ENCODE peak calls at places on chromosomes 6 and 20, in six cellular contexts. One of them, this sample, is unnamed.

GRCh38 chr6:3022765-3023662 is 23.3 kb downstream of the NQO2 start:
- DNase-seq in RWPE2: no peak
- DNase-seq in uterus: no peak
- DNase-seq in kidney epithelial cell: no peak
- DNase-seq in breast epithelium: no peak
- DNase-seq in ovary: no peak
- DNase-seq in this sample: no peak

GRCh38 chr6:44122821-44123220 is 4.4 kb downstream of the MRPL14 start:
- DNase-seq in RWPE2: no peak
- DNase-seq in uterus: no peak
- DNase-seq in kidney epithelial cell: no peak
- DNase-seq in breast epithelium: no peak
- DNase-seq in ovary: no peak
- DNase-seq in this sample: no peak

GRCh38 chr6:137332637-137333228 is 113.5 kb upstream of the IFNGR1 start:
- DNase-seq in RWPE2: no peak
- DNase-seq in uterus: no peak
- DNase-seq in kidney epithelial cell: no peak
- DNase-seq in breast epithelium: no peak
- DNase-seq in ovary: no peak
- DNase-seq in this sample: peak; percentile 63

GRCh38 chr6:118746100-118746874 is 94.9 kb upstream of the CEP85L start:
- DNase-seq in RWPE2: no peak
- DNase-seq in uterus: no peak
- DNase-seq in kidney epithelial cell: no peak
- DNase-seq in breast epithelium: no peak
- DNase-seq in ovary: no peak
- DNase-seq in this sample: no peak

GRCh38 chr6:40930555-40930954 is 108.5 kb downstream of the UNC5CL start:
- DNase-seq in RWPE2: no peak
- DNase-seq in uterus: no peak
- DNase-seq in kidney epithelial cell: no peak
- DNase-seq in breast epithelium: no peak
- DNase-seq in ovary: no peak
- DNase-seq in this sample: no peak

GRCh38 chr20:58692579-58693225 is at the start of gene NPEPL1:
- DNase-seq in RWPE2: peak; percentile 79
- DNase-seq in uterus: peak; percentile 60
- DNase-seq in kidney epithelial cell: peak; percentile 31
- DNase-seq in breast epithelium: no peak
- DNase-seq in ovary: peak; percentile 73
- DNase-seq in this sample: no peak

GRCh38 chr6:163756079-163756478 is 341.6 kb downstream of the QKI start:
- DNase-seq in RWPE2: no peak
- DNase-seq in uterus: no peak
- DNase-seq in kidney epithelial cell: no peak
- DNase-seq in breast epithelium: no peak
- DNase-seq in ovary: no peak
- DNase-seq in this sample: no peak

GRCh38 chr6:41966961-41967311 is 25.3 kb upstream of the CCND3 start:
- DNase-seq in RWPE2: no peak
- DNase-seq in uterus: no peak
- DNase-seq in kidney epithelial cell: peak; percentile 85
- DNase-seq in breast epithelium: no peak
- DNase-seq in ovary: no peak
- DNase-seq in this sample: no peak

GRCh38 chr20:51536116-51537069 is 6.1 kb downstream of the NFATC2 start:
- DNase-seq in RWPE2: no peak
- DNase-seq in uterus: no peak
- DNase-seq in kidney epithelial cell: no peak
- DNase-seq in breast epithelium: no peak
- DNase-seq in ovary: no peak
- DNase-seq in this sample: no peak

GRCh38 chr20:62376112-62377063 is 9.3 kb upstream of the LAMA5 start:
- DNase-seq in RWPE2: peak; percentile 89
- DNase-seq in uterus: peak; percentile 55
- DNase-seq in kidney epithelial cell: no peak
- DNase-seq in breast epithelium: no peak
- DNase-seq in ovary: no peak
- DNase-seq in this sample: no peak
- TF ChIP-seq CTCF in RWPE2: peak; percentile 81
- TF ChIP-seq CTCF in uterus: peak; percentile 69
- TF ChIP-seq CTCF in kidney epithelial cell: peak; percentile 68
- TF ChIP-seq CTCF in breast epithelium: no peak
- TF ChIP-seq CTCF in ovary: peak; percentile 34
- TF ChIP-seq CTCF in this sample: peak; percentile 47

GRCh38 chr20:63491635-63492230 is 7.2 kb downstream of the EEF1A2 start:
- DNase-seq in RWPE2: no peak
- DNase-seq in uterus: no peak
- DNase-seq in kidney epithelial cell: no peak
- DNase-seq in breast epithelium: no peak
- DNase-seq in ovary: no peak
- DNase-seq in this sample: no peak

GRCh38 chr20:63491078-63491477 is 7.8 kb downstream of the EEF1A2 start:
- DNase-seq in RWPE2: no peak
- DNase-seq in uterus: no peak
- DNase-seq in kidney epithelial cell: no peak
- DNase-seq in breast epithelium: no peak
- DNase-seq in ovary: no peak
- DNase-seq in this sample: no peak

GRCh38 chr20:63492518-63492917 is 6.4 kb downstream of the EEF1A2 start:
- DNase-seq in RWPE2: no peak
- DNase-seq in uterus: no peak
- DNase-seq in kidney epithelial cell: no peak
- DNase-seq in breast epithelium: no peak
- DNase-seq in ovary: no peak
- DNase-seq in this sample: no peak

GRCh38 chr20:63488331-63489251 is 10.3 kb downstream of the EEF1A2 start:
- DNase-seq in RWPE2: no peak
- DNase-seq in uterus: no peak
- DNase-seq in kidney epithelial cell: no peak
- DNase-seq in breast epithelium: no peak
- DNase-seq in ovary: no peak
- DNase-seq in this sample: no peak

DNA sequence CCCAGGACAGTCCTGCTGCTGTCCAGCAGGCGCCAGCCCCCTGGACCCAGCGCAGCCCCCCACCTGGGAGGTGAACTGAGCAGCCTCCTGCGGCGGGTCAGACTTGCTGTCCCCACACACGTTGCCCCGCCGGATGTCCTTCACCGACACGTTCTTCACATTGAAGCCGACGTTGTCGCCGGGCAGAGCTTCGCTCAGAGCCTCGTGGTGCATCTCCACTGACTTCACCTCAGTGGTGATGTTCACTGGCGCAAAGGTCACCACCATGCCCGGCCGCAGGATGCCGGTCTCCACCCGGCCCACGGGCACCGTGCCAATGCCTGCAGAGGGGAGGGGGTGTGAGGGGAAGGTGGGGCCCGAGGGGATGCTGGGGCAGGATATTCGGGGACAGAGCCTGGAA is 8.5 kb downstream of the EEF1A2 start:
- DNase-seq in RWPE2: no peak
- DNase-seq in uterus: no peak
- DNase-seq in kidney epithelial cell: no peak
- DNase-seq in breast epithelium: no peak
- DNase-seq in ovary: no peak
- DNase-seq in this sample: no peak
- H3K27me3 ChIP-seq in RWPE2: peaks cover 29% of the 10 kb centered on the region
- H3K27me3 ChIP-seq in uterus: peaks cover 12% of the 10 kb centered on the region
- H3K27me3 ChIP-seq in kidney epithelial cell: peaks cover 31% of the 10 kb centered on the region
- H3K27me3 ChIP-seq in breast epithelium: peaks cover 69% of the 10 kb centered on the region
- H3K27me3 ChIP-seq in ovary: no peaks in the 10 kb centered on the region
- H3K27me3 ChIP-seq in this sample: peaks cover 2% of the 10 kb centered on the region

GRCh38 chr6:56550307-56550706 is 92.4 kb downstream of the DST start:
- DNase-seq in RWPE2: no peak
- DNase-seq in uterus: no peak
- DNase-seq in kidney epithelial cell: no peak
- DNase-seq in breast epithelium: no peak
- DNase-seq in ovary: no peak
- DNase-seq in this sample: no peak

GRCh38 chr6:56549014-56549413 is 93.7 kb downstream of the DST start:
- DNase-seq in RWPE2: no peak
- DNase-seq in uterus: no peak
- DNase-seq in kidney epithelial cell: no peak
- DNase-seq in breast epithelium: no peak
- DNase-seq in ovary: no peak
- DNase-seq in this sample: no peak

GRCh38 chr6:56547687-56548086 is 95.0 kb downstream of the DST start:
- DNase-seq in RWPE2: no peak
- DNase-seq in uterus: no peak
- DNase-seq in kidney epithelial cell: no peak
- DNase-seq in breast epithelium: no peak
- DNase-seq in ovary: no peak
- DNase-seq in this sample: no peak

GRCh38 chr6:56552212-56553130 is 90.2 kb downstream of the DST start:
- DNase-seq in RWPE2: no peak
- DNase-seq in uterus: no peak
- DNase-seq in kidney epithelial cell: peak; percentile 89
- DNase-seq in breast epithelium: no peak
- DNase-seq in ovary: no peak
- DNase-seq in this sample: no peak

GRCh38 chr6:56551409-56552120 is 91.1 kb downstream of the DST start:
- DNase-seq in RWPE2: no peak
- DNase-seq in uterus: no peak
- DNase-seq in kidney epithelial cell: no peak
- DNase-seq in breast epithelium: no peak
- DNase-seq in ovary: no peak
- DNase-seq in this sample: no peak
- TF ChIP-seq CTCF in RWPE2: no peak
- TF ChIP-seq CTCF in uterus: no peak
- TF ChIP-seq CTCF in kidney epithelial cell: no peak
- TF ChIP-seq CTCF in breast epithelium: no peak
- TF ChIP-seq CTCF in ovary: no peak
- TF ChIP-seq CTCF in this sample: no peak

DNA sequence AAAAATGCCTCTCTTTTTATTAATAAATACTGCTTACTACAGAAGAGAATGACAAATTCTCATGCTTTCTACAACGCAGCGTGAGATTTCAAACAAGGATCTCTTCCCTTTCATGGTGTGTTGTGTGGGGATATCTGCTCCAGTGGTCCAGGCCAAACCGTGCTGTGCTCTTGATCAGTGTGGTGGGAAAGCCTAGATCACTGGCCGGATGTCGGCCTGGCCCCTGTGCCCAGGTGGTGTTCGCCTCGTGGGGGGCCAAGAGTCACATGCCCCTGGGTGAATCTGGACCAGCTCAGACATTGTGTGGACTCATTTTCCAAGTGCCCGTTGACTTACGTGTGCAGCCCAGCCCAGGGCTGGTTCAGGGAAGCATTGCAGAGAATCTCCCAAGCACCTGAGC is 4.3 kb downstream of the CDH4 start:
- DNase-seq in RWPE2: no peak
- DNase-seq in uterus: no peak
- DNase-seq in kidney epithelial cell: peak; percentile 9
- DNase-seq in breast epithelium: no peak
- DNase-seq in ovary: no peak
- DNase-seq in this sample: no peak
- H3K27me3 ChIP-seq in RWPE2: no peaks in the 10 kb centered on the region
- H3K27me3 ChIP-seq in uterus: peaks cover 9% of the 10 kb centered on the region
- H3K27me3 ChIP-seq in kidney epithelial cell: peaks cover under 1% of the 10 kb centered on the region
- H3K27me3 ChIP-seq in breast epithelium: peaks cover 29% of the 10 kb centered on the region
- H3K27me3 ChIP-seq in ovary: no peaks in the 10 kb centered on the region
- H3K27me3 ChIP-seq in this sample: no peaks in the 10 kb centered on the region

GRCh38 chr20:11231742-11232141 is 557.9 kb upstream of the JAG1 start:
- DNase-seq in RWPE2: no peak
- DNase-seq in uterus: no peak
- DNase-seq in kidney epithelial cell: no peak
- DNase-seq in breast epithelium: no peak
- DNase-seq in ovary: no peak
- DNase-seq in this sample: no peak
- TF ChIP-seq CTCF in RWPE2: no peak
- TF ChIP-seq CTCF in uterus: no peak
- TF ChIP-seq CTCF in kidney epithelial cell: no peak
- TF ChIP-seq CTCF in breast epithelium: no peak
- TF ChIP-seq CTCF in ovary: no peak
- TF ChIP-seq CTCF in this sample: no peak

GRCh38 chr6:51962355-51962754 is 125.1 kb downstream of the PKHD1 start:
- DNase-seq in RWPE2: no peak
- DNase-seq in uterus: no peak
- DNase-seq in kidney epithelial cell: no peak
- DNase-seq in breast epithelium: no peak
- DNase-seq in ovary: no peak
- DNase-seq in this sample: no peak
- H3K27me3 ChIP-seq in RWPE2: peaks cover 12% of the 10 kb centered on the region
- H3K27me3 ChIP-seq in uterus: no peaks in the 10 kb centered on the region
- H3K27me3 ChIP-seq in kidney epithelial cell: no peaks in the 10 kb centered on the region
- H3K27me3 ChIP-seq in breast epithelium: peaks cover 3% of the 10 kb centered on the region
- H3K27me3 ChIP-seq in ovary: no peaks in the 10 kb centered on the region
- H3K27me3 ChIP-seq in this sample: no peaks in the 10 kb centered on the region

DNA sequence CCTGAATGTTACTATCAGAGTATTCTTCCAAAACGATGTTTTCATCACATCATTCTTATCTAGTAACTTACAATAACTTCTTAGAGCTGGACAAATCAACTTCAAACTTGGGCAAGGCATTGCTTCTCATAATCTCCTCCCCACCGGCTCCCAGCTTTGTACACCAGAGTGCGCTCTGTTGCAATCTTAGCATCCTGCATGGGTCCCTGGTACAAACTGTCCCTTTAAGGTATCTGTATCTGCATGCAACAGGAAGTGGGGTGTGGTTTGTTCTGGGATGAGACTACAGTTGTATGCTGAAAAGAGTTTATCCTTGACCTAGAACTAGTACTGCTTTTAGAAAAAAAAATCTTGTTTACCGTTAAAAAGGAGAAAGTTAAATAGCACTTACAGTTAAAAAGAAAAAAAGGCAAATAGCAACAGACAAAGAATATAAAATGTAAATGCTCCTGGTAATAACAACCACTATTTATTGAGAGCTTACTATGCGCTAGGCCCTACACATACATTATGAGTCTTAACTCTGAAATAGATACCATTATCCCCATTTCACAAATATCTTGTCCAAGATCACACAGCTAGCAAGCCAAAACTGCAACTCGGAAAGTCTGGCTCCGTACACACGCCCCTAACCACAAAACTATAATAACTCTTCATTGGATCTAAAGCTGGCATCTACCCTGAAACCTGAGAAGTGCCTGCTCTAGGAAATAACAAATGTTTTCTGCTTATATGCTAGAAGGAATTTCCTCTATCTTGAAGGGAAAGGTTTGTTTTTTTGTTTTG is 9.8 kb upstream of the HECA start:
- DNase-seq in RWPE2: no peak
- DNase-seq in uterus: no peak
- DNase-seq in kidney epithelial cell: no peak
- DNase-seq in breast epithelium: no peak
- DNase-seq in ovary: peak; percentile 48
- DNase-seq in this sample: no peak
- TF ChIP-seq CTCF in RWPE2: peak; percentile 69
- TF ChIP-seq CTCF in uterus: no peak
- TF ChIP-seq CTCF in kidney epithelial cell: peak; percentile 42
- TF ChIP-seq CTCF in breast epithelium: no peak
- TF ChIP-seq CTCF in ovary: peak; percentile 43
- TF ChIP-seq CTCF in this sample: peak; percentile 39

This sample was measured in BJ.